ENCODE peak calls at places on chromosomes 1 and 21, in five cellular contexts. I, E, P, M and Q are unnamed samples.
A peak's percentile ranks its signal among the peaks of the same experiment; 100 is the strongest.

GRCh38 chr1:20190761-20191160 is 4.4 kb upstream of the PLA2G2C start:
- DNase-seq in P (no peak), M (no peak), E (no peak), I (peak; percentile 14), Q (no peak)

GRCh38 chr1:172993640-172994039 is 57.1 kb downstream of the TNFSF18 start:
- DNase-seq in M (no peak), E (no peak), I (no peak), P (peak; percentile 79), Q (no peak)

GRCh38 chr1:6108937-6109636 is 63.4 kb downstream of the KCNAB2 start:
- DNase-seq in P (peak; percentile 34), M (no peak), I (no peak), E (no peak), Q (peak; percentile 98)

GRCh38 chr1:47611992-47612391 is 174.1 kb downstream of the FOXD2 start:
- DNase-seq in E (no peak), P (no peak), M (no peak), I (no peak), Q (no peak)

GRCh38 chr1:110875216-110875731 is 2.3 kb downstream of the CD53 start:
- DNase-seq in P (no peak), E (no peak), I (no peak), M (peak; percentile 38), Q (no peak)

GRCh38 chr1:113874017-113874879 is 2.7 kb upstream of the PTPN22 start:
- DNase-seq in M (peak; percentile 9), I (no peak), P (peak; percentile 90), E (no peak), Q (no peak)

GRCh38 chr1:79376106-79376505 is 369.6 kb upstream of the ADGRL4 start:
- DNase-seq in M (no peak), P (no peak), E (no peak), I (no peak), Q (no peak)

GRCh38 chr1:228830185-228830953 is 95.1 kb downstream of the RHOU start:
- DNase-seq in M (no peak), E (no peak), I (peak; percentile 59), P (no peak), Q (no peak)

GRCh38 chr1:54358503-54359168 is 47.6 kb downstream of the SSBP3 start:
- DNase-seq in I (no peak), P (no peak), E (no peak), M (no peak), Q (no peak)

GRCh38 chr21:45655071-45655470 is 11.5 kb downstream of the PCBP3 start:
- DNase-seq in I (no peak), P (peak; percentile 81), M (no peak), E (no peak), Q (no peak)

GRCh38 chr1:109509176-109510134 is at the start of gene AMIGO1:
- DNase-seq in M (peak; percentile 63), E (no peak), I (no peak), P (no peak), Q (peak; percentile 98)

GRCh38 chr1:56578664-56578962 is 750 bp downstream of the PLPP3 start:
- DNase-seq in P (no peak), I (no peak), E (no peak), M (no peak), Q (no peak)

GRCh38 chr1:195047778-195048177 is 1560.5 kb downstream of the KCNT2 start:
- DNase-seq in E (no peak), P (no peak), I (no peak), M (no peak), Q (no peak)

GRCh38 chr21:44946254-44947041 is 6.6 kb downstream of the SLX9 start:
- DNase-seq in I (no peak), M (no peak), E (no peak), P (no peak), Q (peak; percentile 74)

GRCh38 chr1:162386292-162387225 is 5.0 kb downstream of the C1orf226 start:
- DNase-seq in I (no peak), E (no peak), M (no peak), P (peak; percentile 33), Q (no peak)

GRCh38 chr1:85421179-85421578 is 43.8 kb downstream of the DDAH1 start:
- DNase-seq in I (no peak), P (peak; percentile 18), M (no peak), E (no peak), Q (no peak)

GRCh38 chr1:224380003-224380402 is 23.3 kb downstream of the CNIH4 start:
- DNase-seq in P (peak; percentile 27), M (peak; percentile 41), E (no peak), I (no peak), Q (no peak)

GRCh38 chr1:110390692-110391232 is at the start of gene SLC16A4:
- DNase-seq in E (peak; percentile 43), I (no peak), M (no peak), P (peak; percentile 80), Q (peak; percentile 84)

GRCh38 chr1:53328009-53328489 is at the start of gene LRP8:
- DNase-seq in M (peak; percentile 73), E (peak; percentile 73), I (peak; percentile 41), P (peak; percentile 52), Q (peak; percentile 99)

GRCh38 chr21:38404134-38404533 is 94.1 kb downstream of the ERG start:
- DNase-seq in M (no peak), E (no peak), I (no peak), P (no peak), Q (no peak)

GRCh38 chr1:234559152-234559916 is 50.6 kb downstream of the IRF2BP2 start:
- DNase-seq in P (no peak), I (no peak), E (no peak), M (no peak), Q (no peak)

GRCh38 chr1:203152158-203153034 is 23.2 kb downstream of the MYBPH start:
- DNase-seq in I (no peak), M (no peak), E (no peak), P (peak; percentile 60), Q (peak; percentile 47)

GRCh38 chr1:165828581-165829329 is 1.3 kb downstream of the UCK2 start:
- DNase-seq in P (peak; percentile 87), I (peak; percentile 51), E (peak; percentile 75), M (no peak), Q (peak; percentile 95)

GRCh38 chr1:55466343-55466742 is 251.2 kb upstream of the USP24 start:
- DNase-seq in P (no peak), I (no peak), M (no peak), E (no peak), Q (no peak)